ENCODE peak calls at places on chromosomes 4 and X, in nine cellular contexts. C is left ventricle myocardium inferior; X is upper lobe of right lung; U is PC-3; T is esophagus squamous epithelium; O is breast epithelium; R is GM23248; G is suprapubic skin; L is CD4-positive, CD25-positive, alpha-beta regulatory T cell. K is an unnamed sample.

GRCh38 chrX:48278958-48279357 is 23.8 kb downstream of the SSX1 start:
- DNase-seq in C (no peak), X (no peak), U (peak; percentile 2), T (no peak), O (peak; percentile 35), R (peak; percentile 16), G (peak; percentile 62), L (no peak), K (no peak)

GRCh38 chrX:96909291-96909690 is 25.6 kb downstream of the RPA4 start:
- DNase-seq in C (no peak), X (no peak), U (no peak), T (no peak), O (no peak), R (no peak), G (no peak), L (no peak), K (no peak)

GRCh38 chr4:168615294-168615693 is 118.4 kb downstream of the PALLD start:
- DNase-seq in C (no peak), X (no peak), U (peak; percentile 28), T (no peak), O (no peak), R (peak; percentile 87), G (no peak), L (no peak), K (no peak)

GRCh38 chr4:168569066-168569908 is 72.4 kb downstream of the PALLD start:
- DNase-seq in C (no peak), X (no peak), U (no peak), T (no peak), O (peak; percentile 32), R (peak; percentile 68), G (no peak), L (no peak), K (no peak)

GRCh38 chr4:38674206-38675144 is 10.5 kb downstream of the KLF3 start:
- DNase-seq in C (no peak), X (no peak), U (peak; percentile 45), T (no peak), O (no peak), R (peak; percentile 36), G (no peak), L (no peak), K (peak; percentile 41)

GRCh38 chrX:153778151-153778551 is 2.7 kb upstream of the SRPK3 start:
- DNase-seq in C (no peak), X (no peak), U (no peak), T (no peak), O (no peak), R (no peak), G (no peak), L (no peak), K (no peak)

GRCh38 chrX:77223046-77223445 is 224.1 kb upstream of the FGF16 start:
- DNase-seq in C (no peak), X (no peak), U (no peak), T (no peak), O (no peak), R (no peak), G (no peak), L (no peak), K (no peak)

GRCh38 chrX:619812-620493 is 10.6 kb upstream of the SHOX start:
- DNase-seq in C (no peak), X (no peak), U (no peak), T (no peak), O (no peak), R (no peak), G (no peak), L (no peak), K (no peak)

GRCh38 chrX:103918050-103918449 is 44.4 kb upstream of the TMSB15B start:
- DNase-seq in C (peak; percentile 20), X (no peak), U (peak; percentile 80), T (no peak), O (no peak), R (peak; percentile 73), G (no peak), L (peak; percentile 19), K (no peak)

GRCh38 chrX:42246814-42247213 is 323.5 kb upstream of the CASK start:
- DNase-seq in C (no peak), X (no peak), U (peak; percentile 3), T (no peak), O (peak; percentile 39), R (peak; percentile 1), G (no peak), L (no peak), K (no peak)

GRCh38 chrX:23554304-23554703 is 113.0 kb upstream of the PRDX4 start:
- DNase-seq in C (no peak), X (no peak), U (peak; percentile 68), T (no peak), O (no peak), R (peak; percentile 53), G (no peak), L (no peak), K (no peak)

GRCh38 chrX:20412871-20413486 is 146.3 kb upstream of the RPS6KA3 start:
- DNase-seq in C (peak; percentile 15), X (no peak), U (no peak), T (peak; percentile 4), O (no peak), R (no peak), G (peak; percentile 60), L (peak; percentile 4), K (peak; percentile 25)

GRCh38 chr4:169649545-169650226 is 29.3 kb downstream of the CLCN3 start:
- DNase-seq in C (peak; percentile 62), X (no peak), U (no peak), T (no peak), O (no peak), R (no peak), G (no peak), L (no peak), K (no peak)

GRCh38 chr4:169655401-169655800 is 35.0 kb downstream of the CLCN3 start:
- DNase-seq in C (no peak), X (no peak), U (no peak), T (no peak), O (no peak), R (no peak), G (no peak), L (no peak), K (no peak)

GRCh38 chr4:169650227-169650936 is 30.0 kb downstream of the CLCN3 start:
- DNase-seq in C (no peak), X (no peak), U (no peak), T (no peak), O (no peak), R (no peak), G (no peak), L (no peak), K (no peak)

GRCh38 chr4:169657470-169658107 is 37.2 kb downstream of the CLCN3 start:
- DNase-seq in C (no peak), X (no peak), U (no peak), T (no peak), O (no peak), R (no peak), G (no peak), L (no peak), K (no peak)

GRCh38 chr4:169652535-169652934 is 32.2 kb downstream of the CLCN3 start:
- DNase-seq in C (no peak), X (no peak), U (no peak), T (no peak), O (no peak), R (no peak), G (no peak), L (no peak), K (no peak)
- H3K36me3 ChIP-seq in C (no peaks in the 10 kb centered on the region), X (no peaks in the 10 kb centered on the region), U (no peaks in the 10 kb centered on the region), T (no peaks in the 10 kb centered on the region), O (no peaks in the 10 kb centered on the region), R (no peaks in the 10 kb centered on the region), G (no peaks in the 10 kb centered on the region), L (peaks cover 7% of the 10 kb centered on the region), K (no peaks in the 10 kb centered on the region)

DNA sequence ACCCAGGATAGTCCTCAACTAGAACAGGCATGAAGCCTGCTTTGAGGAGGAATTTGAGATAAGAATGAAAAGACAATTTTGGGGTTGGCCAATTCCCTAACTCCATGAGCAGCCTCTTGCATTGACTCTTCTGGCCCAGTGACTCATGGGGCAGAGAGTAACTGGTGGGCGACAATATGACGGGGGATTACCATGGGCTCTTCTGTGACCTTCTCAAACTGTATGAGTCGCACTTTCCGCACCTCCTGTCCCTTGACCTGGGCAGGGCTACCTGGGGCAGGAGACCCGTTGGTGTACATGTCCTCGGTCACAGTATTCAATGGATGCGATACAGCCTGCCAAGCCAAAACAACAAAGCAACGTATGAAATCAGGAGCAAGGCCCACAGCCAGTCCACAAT is 13.3 kb downstream of the MPP1 start:
- DNase-seq in C (no peak), X (no peak), U (no peak), T (no peak), O (no peak), R (no peak), G (no peak), L (no peak), K (no peak)
- H3K9me3 ChIP-seq in C (no peaks in the 10 kb centered on the region), X (no peaks in the 10 kb centered on the region), U (no peaks in the 10 kb centered on the region), T (no peaks in the 10 kb centered on the region), O (no peaks in the 10 kb centered on the region), R (no peaks in the 10 kb centered on the region), G (no peaks in the 10 kb centered on the region), L (no peaks in the 10 kb centered on the region), K (no peaks in the 10 kb centered on the region)

DNA sequence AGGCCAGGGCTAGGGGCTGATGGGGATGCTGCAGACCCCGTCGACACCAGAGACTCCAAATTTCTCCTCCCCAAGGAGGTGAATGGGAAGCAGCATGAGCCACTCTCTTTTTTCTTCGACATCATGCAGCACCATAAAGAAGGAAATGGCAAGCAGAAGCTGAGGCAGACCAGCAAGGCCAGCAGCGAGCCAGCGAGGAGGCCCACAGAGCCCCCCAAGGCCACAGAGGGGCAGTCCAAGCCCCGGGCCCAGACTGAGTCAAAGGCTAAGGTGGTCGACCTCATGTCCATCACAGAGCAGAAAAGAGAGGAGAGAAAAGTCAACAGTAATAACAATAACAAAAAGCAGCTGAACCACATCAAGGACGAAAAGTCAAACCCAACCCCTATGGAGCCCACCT is 56.1 kb downstream of the TNIP2 start:
- DNase-seq in C (no peak), X (no peak), U (no peak), T (no peak), O (no peak), R (no peak), G (no peak), L (no peak), K (no peak)
- H3K36me3 ChIP-seq in C (peaks cover 99% of the 10 kb centered on the region), X (peaks cover 97% of the 10 kb centered on the region), U (peaks cover 5% of the 10 kb centered on the region), T (peaks cover 50% of the 10 kb centered on the region), O (no peaks in the 10 kb centered on the region), R (peaks cover 65% of the 10 kb centered on the region), G (peaks cover 97% of the 10 kb centered on the region), L (peaks cover 86% of the 10 kb centered on the region), K (peaks cover 19% of the 10 kb centered on the region)

GRCh38 chr4:95850161-95850560 is 10.3 kb downstream of the PDHA2 start:
- DNase-seq in C (no peak), X (no peak), U (no peak), T (no peak), O (no peak), R (no peak), G (no peak), L (no peak), K (no peak)
- H3K9me3 ChIP-seq in C (no peaks in the 10 kb centered on the region), X (no peaks in the 10 kb centered on the region), U (no peaks in the 10 kb centered on the region), T (no peaks in the 10 kb centered on the region), O (no peaks in the 10 kb centered on the region), R (no peaks in the 10 kb centered on the region), G (no peaks in the 10 kb centered on the region), L (no peaks in the 10 kb centered on the region), K (no peaks in the 10 kb centered on the region)

DNA sequence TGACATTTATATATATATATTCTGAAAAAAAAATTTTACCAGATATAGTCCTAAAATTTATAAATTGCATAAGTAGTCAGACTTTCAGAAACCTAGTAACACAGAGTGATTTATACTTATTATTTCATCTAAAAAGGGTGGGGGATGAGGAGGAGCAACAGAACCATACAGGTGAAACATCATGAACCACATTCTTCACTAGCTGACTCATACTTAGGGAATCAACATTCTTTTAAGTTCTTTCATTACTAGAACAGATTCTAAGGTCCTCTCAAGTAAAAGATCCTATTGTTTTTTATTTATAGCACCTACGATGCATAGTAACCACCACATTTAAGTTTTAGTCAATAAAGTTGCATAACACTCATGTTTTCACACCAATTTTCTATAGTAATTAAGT is 166.1 kb downstream of the LRBA start:
- DNase-seq in C (no peak), X (no peak), U (peak; percentile 75), T (no peak), O (no peak), R (no peak), G (no peak), L (no peak), K (no peak)
- H3K36me3 ChIP-seq in C (peaks cover 54% of the 10 kb centered on the region), X (peaks cover 22% of the 10 kb centered on the region), U (peaks cover 3% of the 10 kb centered on the region), T (peaks cover 4% of the 10 kb centered on the region), O (no peaks in the 10 kb centered on the region), R (no peaks in the 10 kb centered on the region), G (peaks cover 48% of the 10 kb centered on the region), L (peaks cover 56% of the 10 kb centered on the region), K (no peaks in the 10 kb centered on the region)

K was measured in mucosa of descending colon.